ENCODE peak calls at places on chromosomes 16 and 17, in nine cellular contexts. O is amygdala; U is NCI-H146; L is left colon; F is stimulated activated CD4-positive, alpha-beta T cell treated with anti-CD3 and anti-CD28 coated beads, Interleukin-1b, Interleukin-23, amount 100 ng/mL, for 1 hour; W is nephron progenitor cell; T is HEK293T; I is neural progenitor cell; P is islet precursor cell. C is an unnamed sample.

GRCh38 chr17:19724501-19725420 is 8.4 kb upstream of the SLC47A2 start:
- DNase-seq in T (no peak), F (no peak), I (no peak), U (no peak), P (no peak), O (no peak), W (no peak), L (peak; percentile 75), C (no peak)

GRCh38 chr17:45976391-45976754 is 22.7 kb upstream of the STH start:
- DNase-seq in F (no peak), I (no peak), L (no peak), T (no peak), W (no peak), O (no peak), P (no peak), U (no peak), C (no peak)

GRCh38 chr16:2856061-2856670 is 1.8 kb downstream of the PRSS22 start:
- DNase-seq in T (peak; percentile 68), O (no peak), W (peak; percentile 44), P (no peak), L (no peak), U (peak; percentile 54), F (no peak), I (no peak), C (no peak)

GRCh38 chr16:68380348-68380670 is 68.0 kb downstream of the SMPD3 start:
- DNase-seq in O (no peak), L (no peak), T (no peak), W (no peak), I (no peak), P (no peak), F (no peak), U (no peak), C (no peak)

GRCh38 chr16:71883849-71884638 is at the start of gene ZNF821:
- DNase-seq in F (peak; percentile 34), L (peak; percentile 84), U (peak; percentile 81), P (peak; percentile 89), O (no peak), T (peak; percentile 90), W (peak; percentile 93), I (peak; percentile 98), C (peak; percentile 95)

GRCh38 chr17:79562117-79562805 is 48.6 kb downstream of the RBFOX3 start:
- DNase-seq in T (no peak), W (no peak), F (no peak), O (no peak), L (no peak), U (no peak), I (no peak), P (no peak), C (no peak)

GRCh38 chr17:77319211-77320031 is 178.7 kb downstream of the SEC14L1 start:
- DNase-seq in P (peak; percentile 96), L (peak; percentile 90), U (no peak), O (no peak), W (peak; percentile 36), I (peak; percentile 29), F (peak; percentile 46), T (peak; percentile 67), C (no peak)

GRCh38 chr17:29195465-29196081 is 15.4 kb upstream of the MYO18A start:
- DNase-seq in P (no peak), W (no peak), U (no peak), T (no peak), I (no peak), O (no peak), F (no peak), L (no peak), C (no peak)

GRCh38 chr17:32590974-32591373 is 104.2 kb downstream of the CDK5R1 start:
- DNase-seq in F (no peak), W (no peak), T (no peak), L (no peak), U (peak; percentile 49), I (no peak), O (no peak), P (no peak), C (no peak)

GRCh38 chr16:24883714-24884151 is 38.0 kb downstream of the SLC5A11 start:
- DNase-seq in L (no peak), U (no peak), W (no peak), F (no peak), I (no peak), T (no peak), P (peak; percentile 40), O (no peak), C (no peak)

GRCh38 chr17:68800731-68801130 is 154.5 kb downstream of the ABCA8 start:
- DNase-seq in P (no peak), L (no peak), O (no peak), T (no peak), W (no peak), I (no peak), F (no peak), U (no peak), C (no peak)

GRCh38 chr16:4358831-4359561 is 7.9 kb upstream of the PAM16 start:
- DNase-seq in U (no peak), F (peak; percentile 50), I (peak; percentile 88), W (peak; percentile 91), L (peak; percentile 64), O (no peak), T (peak; percentile 70), P (peak; percentile 83), C (peak; percentile 83)

GRCh38 chr17:74192950-74193781 is 10.3 kb upstream of the RPL38 start:
- DNase-seq in L (peak; percentile 37), P (no peak), I (no peak), U (peak; percentile 95), O (no peak), F (no peak), W (no peak), T (no peak), C (no peak)

GRCh38 chr16:1481906-1482835 is 6.6 kb downstream of the PTX4 start:
- DNase-seq in T (no peak), O (no peak), U (no peak), I (no peak), F (no peak), W (no peak), P (no peak), L (no peak), C (no peak)